ENCODE peak calls at places on chromosomes 1 and 21, in five cellular contexts. One of them, this sample, is unnamed. For H3K27me3, the result is how much of the 10 kb centered on the place peaks cover.

GRCh38 chr1:71762514-71763255 is 519.7 kb downstream of the NEGR1 start:
- DNase-seq in DND-41: no peak
- DNase-seq in CD8-positive, alpha-beta memory T cell: no peak
- DNase-seq in cardiac muscle cell: no peak
- DNase-seq in thoracic aorta: no peak
- DNase-seq in this sample: no peak

GRCh38 chr1:172704003-172704402 is 45.1 kb downstream of the FASLG start:
- DNase-seq in DND-41: peak
- DNase-seq in CD8-positive, alpha-beta memory T cell: peak
- DNase-seq in thoracic aorta: no peak
- DNase-seq in cardiac muscle cell: no peak
- DNase-seq in this sample: no peak

GRCh38 chr21:44793269-44794030 is 8.2 kb downstream of the UBE2G2 start:
- DNase-seq in DND-41: peak
- DNase-seq in cardiac muscle cell: peak
- DNase-seq in CD8-positive, alpha-beta memory T cell: peak
- DNase-seq in thoracic aorta: no peak
- DNase-seq in this sample: peak

GRCh38 chr1:195999022-195999421 is 609.2 kb downstream of the KCNT2 start:
- DNase-seq in CD8-positive, alpha-beta memory T cell: no peak
- DNase-seq in cardiac muscle cell: no peak
- DNase-seq in thoracic aorta: no peak
- DNase-seq in DND-41: no peak
- DNase-seq in this sample: no peak

GRCh38 chr1:234528073-234528865 is 49.3 kb upstream of the TARBP1 start:
- DNase-seq in cardiac muscle cell: no peak
- DNase-seq in thoracic aorta: no peak
- DNase-seq in DND-41: no peak
- DNase-seq in CD8-positive, alpha-beta memory T cell: no peak
- DNase-seq in this sample: no peak

GRCh38 chr1:44884746-44885145 is 41.7 kb upstream of the PTCH2 start:
- DNase-seq in DND-41: no peak
- DNase-seq in CD8-positive, alpha-beta memory T cell: no peak
- DNase-seq in thoracic aorta: no peak
- DNase-seq in cardiac muscle cell: no peak
- DNase-seq in this sample: no peak

GRCh38 chr1:234748066-234748465 is 138.1 kb upstream of the IRF2BP2 start:
- DNase-seq in CD8-positive, alpha-beta memory T cell: no peak
- DNase-seq in DND-41: no peak
- DNase-seq in thoracic aorta: no peak
- DNase-seq in cardiac muscle cell: no peak
- DNase-seq in this sample: no peak

GRCh38 chr1:192488058-192488457 is 87.5 kb upstream of the RGS1 start:
- DNase-seq in cardiac muscle cell: no peak
- DNase-seq in thoracic aorta: no peak
- DNase-seq in CD8-positive, alpha-beta memory T cell: no peak
- DNase-seq in DND-41: no peak
- DNase-seq in this sample: no peak

GRCh38 chr1:212514782-212515181 is 82.1 kb downstream of the NENF start:
- DNase-seq in thoracic aorta: no peak
- DNase-seq in CD8-positive, alpha-beta memory T cell: no peak
- DNase-seq in DND-41: no peak
- DNase-seq in cardiac muscle cell: no peak
- DNase-seq in this sample: no peak

GRCh38 chr1:6960291-6960758 is 175.1 kb downstream of the CAMTA1 start:
- DNase-seq in thoracic aorta: no peak
- DNase-seq in DND-41: no peak
- DNase-seq in cardiac muscle cell: peak
- DNase-seq in CD8-positive, alpha-beta memory T cell: no peak
- DNase-seq in this sample: peak

GRCh38 chr1:236516929-236517704 is 6.7 kb upstream of the LGALS8 start:
- DNase-seq in thoracic aorta: no peak
- DNase-seq in cardiac muscle cell: no peak
- DNase-seq in CD8-positive, alpha-beta memory T cell: peak
- DNase-seq in DND-41: no peak
- DNase-seq in this sample: no peak

GRCh38 chr1:8989821-8990220 is 36.4 kb downstream of the SLC2A7 start:
- DNase-seq in DND-41: no peak
- DNase-seq in thoracic aorta: no peak
- DNase-seq in cardiac muscle cell: no peak
- DNase-seq in CD8-positive, alpha-beta memory T cell: no peak
- DNase-seq in this sample: no peak

GRCh38 chr1:165696625-165697100 is 1.7 kb downstream of the ALDH9A1 start:
- DNase-seq in thoracic aorta: no peak
- DNase-seq in DND-41: no peak
- DNase-seq in CD8-positive, alpha-beta memory T cell: no peak
- DNase-seq in cardiac muscle cell: no peak
- DNase-seq in this sample: peak

GRCh38 chr1:35642472-35642955 is 1.2 kb upstream of the PSMB2 start:
- DNase-seq in cardiac muscle cell: no peak
- DNase-seq in CD8-positive, alpha-beta memory T cell: no peak
- DNase-seq in DND-41: peak
- DNase-seq in thoracic aorta: no peak
- DNase-seq in this sample: no peak
- H3K27ac ChIP-seq in cardiac muscle cell: no peak
- H3K27ac ChIP-seq in CD8-positive, alpha-beta memory T cell: peak
- H3K27ac ChIP-seq in DND-41: no peak
- H3K27ac ChIP-seq in thoracic aorta: peak
- H3K27ac ChIP-seq in this sample: peak

DNA sequence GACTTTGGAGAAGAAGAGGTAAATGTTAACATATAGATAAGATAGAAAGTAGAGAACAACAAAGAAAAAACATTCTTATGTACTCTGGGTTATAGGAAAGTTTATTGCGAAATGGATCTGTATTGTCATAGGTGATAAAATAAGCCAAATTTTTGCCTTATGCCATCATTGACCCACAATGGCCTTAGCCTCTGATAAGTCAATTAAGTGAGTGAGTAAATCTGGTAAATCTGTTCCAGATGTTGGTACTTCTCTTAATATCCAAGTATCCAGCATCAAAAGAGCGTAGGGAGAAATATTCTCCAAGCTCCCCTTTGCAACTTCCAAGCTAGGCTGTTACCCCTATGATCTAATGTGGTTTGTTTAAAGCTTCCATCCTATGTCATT is 38.3 kb upstream of the CLCA4 start:
- DNase-seq in thoracic aorta: no peak
- DNase-seq in CD8-positive, alpha-beta memory T cell: no peak
- DNase-seq in DND-41: no peak
- DNase-seq in cardiac muscle cell: no peak
- DNase-seq in this sample: no peak
- H3K4me3 ChIP-seq in thoracic aorta: no peak
- H3K4me3 ChIP-seq in CD8-positive, alpha-beta memory T cell: no peak
- H3K4me3 ChIP-seq in DND-41: no peak
- H3K4me3 ChIP-seq in cardiac muscle cell: no peak
- H3K4me3 ChIP-seq in this sample: no peak

GRCh38 chr1:30410153-30410851 is 313.1 kb downstream of the MATN1 start:
- DNase-seq in cardiac muscle cell: no peak
- DNase-seq in CD8-positive, alpha-beta memory T cell: no peak
- DNase-seq in thoracic aorta: no peak
- DNase-seq in DND-41: no peak
- DNase-seq in this sample: no peak
- H3K27me3 ChIP-seq in cardiac muscle cell: under half
- H3K27me3 ChIP-seq in CD8-positive, alpha-beta memory T cell: under half
- H3K27me3 ChIP-seq in thoracic aorta: under half
- H3K27me3 ChIP-seq in DND-41: under half
- H3K27me3 ChIP-seq in this sample: under half

DNA sequence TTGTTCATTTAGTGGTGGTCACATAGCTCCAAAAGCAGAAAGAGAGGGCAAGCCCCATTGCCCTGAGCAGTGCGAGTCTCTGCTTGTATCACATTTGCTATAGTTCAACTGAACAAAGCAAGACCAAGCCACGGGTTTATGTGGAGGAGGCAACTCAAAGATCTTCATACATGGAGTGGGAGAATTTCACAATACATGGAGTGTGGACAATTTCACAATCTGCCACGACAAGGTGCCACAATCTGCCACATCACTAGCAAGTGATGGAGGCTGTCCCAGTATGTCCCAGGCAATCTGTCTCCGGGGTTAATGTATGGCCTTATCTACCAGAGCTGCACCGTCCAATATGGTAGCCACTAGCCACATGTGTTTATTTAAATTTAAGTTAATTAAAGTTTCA is 44.5 kb upstream of the DYRK1A start:
- DNase-seq in cardiac muscle cell: no peak
- DNase-seq in DND-41: no peak
- DNase-seq in thoracic aorta: no peak
- DNase-seq in CD8-positive, alpha-beta memory T cell: no peak
- DNase-seq in this sample: no peak
- H3K27ac ChIP-seq in cardiac muscle cell: no peak
- H3K27ac ChIP-seq in DND-41: no peak
- H3K27ac ChIP-seq in thoracic aorta: no peak
- H3K27ac ChIP-seq in CD8-positive, alpha-beta memory T cell: no peak
- H3K27ac ChIP-seq in this sample: no peak